ENCODE peak calls at places on chromosomes 11 and 22, in six cellular contexts. K is NCI-H460, G is KBM-7, W is ureter, I is NCI-H2081, A is transverse colon. C is an unnamed sample.

GRCh38 chr11:127247261-127247660 is 246.7 kb upstream of the KIRREL3 start:
- DNase-seq in K (no peak), G (no peak), W (no peak), I (peak; percentile 28), A (no peak), C (no peak)

GRCh38 chr11:63599211-63600122 is 14.8 kb downstream of the PLAAT3 start:
- DNase-seq in K (no peak), G (no peak), W (peak; percentile 30), I (no peak), A (no peak), C (no peak)

GRCh38 chr11:36608491-36609199 is 10.6 kb upstream of the RAG2 start:
- DNase-seq in K (no peak), G (no peak), W (no peak), I (no peak), A (no peak), C (no peak)

GRCh38 chr22:19663821-19664325 is 50.4 kb upstream of the SEPTIN5 start:
- DNase-seq in K (no peak), G (no peak), W (no peak), I (peak; percentile 39), A (no peak), C (no peak)

GRCh38 chr11:45659031-45659817 is 6.2 kb downstream of the CHST1 start:
- DNase-seq in K (no peak), G (no peak), W (no peak), I (no peak), A (no peak), C (no peak)

GRCh38 chr11:84720706-84721402 is 906.3 kb downstream of the DLG2 start:
- DNase-seq in K (no peak), G (peak; percentile 69), W (peak; percentile 42), I (no peak), A (peak; percentile 12), C (no peak)

GRCh38 chr22:47465222-47465621 is 702.8 kb downstream of the TBC1D22A start:
- DNase-seq in K (no peak), G (no peak), W (no peak), I (no peak), A (no peak), C (no peak)

GRCh38 chr22:18028817-18029527 is 4.6 kb upstream of the MICAL3 start:
- DNase-seq in K (no peak), G (no peak), W (no peak), I (no peak), A (peak; percentile 35), C (no peak)

GRCh38 chr22:40727607-40728325 is 48.5 kb downstream of the MCHR1 start:
- DNase-seq in K (no peak), G (no peak), W (no peak), I (no peak), A (no peak), C (no peak)

GRCh38 chr11:96234866-96235441 is 108.0 kb downstream of the MAML2 start:
- DNase-seq in K (no peak), G (no peak), W (no peak), I (no peak), A (no peak), C (no peak)